ENCODE peak calls at places on chromosomes 7 and 10, in five cellular contexts. One of them, this sample, is unnamed.
A peak's percentile ranks its signal among the peaks of the same experiment; 100 is the strongest.

GRCh38 chr7:136654406-136654805 is 214.0 kb upstream of the CHRM2 start:
- DNase-seq in fibroblast of mammary gland: no peak
- DNase-seq in AG04449: no peak
- DNase-seq in psoas muscle: no peak
- DNase-seq in A549: no peak
- DNase-seq in this sample: no peak

GRCh38 chr10:14397069-14397468 is 66.3 kb upstream of the FRMD4A start:
- DNase-seq in fibroblast of mammary gland: peak; percentile 93
- DNase-seq in AG04449: peak; percentile 95
- DNase-seq in psoas muscle: peak; percentile 75
- DNase-seq in A549: no peak
- DNase-seq in this sample: peak; percentile 99

GRCh38 chr7:121328508-121329459 is at the start of gene WNT16:
- DNase-seq in fibroblast of mammary gland: no peak
- DNase-seq in AG04449: no peak
- DNase-seq in psoas muscle: no peak
- DNase-seq in A549: no peak
- DNase-seq in this sample: no peak

GRCh38 chr10:4434536-4435071 is 391.4 kb upstream of the AKR1E2 start:
- DNase-seq in fibroblast of mammary gland: no peak
- DNase-seq in AG04449: no peak
- DNase-seq in psoas muscle: no peak
- DNase-seq in A549: no peak
- DNase-seq in this sample: no peak

GRCh38 chr7:69342154-69342884 is 256.0 kb upstream of the AUTS2 start:
- DNase-seq in fibroblast of mammary gland: peak; percentile 28
- DNase-seq in AG04449: peak; percentile 55
- DNase-seq in psoas muscle: no peak
- DNase-seq in A549: peak; percentile 27
- DNase-seq in this sample: no peak

GRCh38 chr10:119679480-119679829 is 28.3 kb downstream of the BAG3 start:
- DNase-seq in fibroblast of mammary gland: no peak
- DNase-seq in AG04449: no peak
- DNase-seq in psoas muscle: no peak
- DNase-seq in A549: no peak
- DNase-seq in this sample: no peak

GRCh38 chr7:150986099-150986512 is 4.7 kb upstream of the NOS3 start:
- DNase-seq in fibroblast of mammary gland: peak; percentile 45
- DNase-seq in AG04449: no peak
- DNase-seq in psoas muscle: peak; percentile 57
- DNase-seq in A549: peak; percentile 64
- DNase-seq in this sample: no peak

GRCh38 chr7:43169076-43169475 is 56.6 kb downstream of the HECW1 start:
- DNase-seq in fibroblast of mammary gland: no peak
- DNase-seq in AG04449: no peak
- DNase-seq in psoas muscle: no peak
- DNase-seq in A549: no peak
- DNase-seq in this sample: no peak

GRCh38 chr10:29141761-29142160 is 147.1 kb upstream of the LYZL1 start:
- DNase-seq in fibroblast of mammary gland: no peak
- DNase-seq in AG04449: no peak
- DNase-seq in psoas muscle: no peak
- DNase-seq in A549: peak; percentile 64
- DNase-seq in this sample: no peak

GRCh38 chr10:30527623-30528426 is 93.8 kb downstream of the MAP3K8 start:
- DNase-seq in fibroblast of mammary gland: no peak
- DNase-seq in AG04449: no peak
- DNase-seq in psoas muscle: no peak
- DNase-seq in A549: no peak
- DNase-seq in this sample: no peak

DNA sequence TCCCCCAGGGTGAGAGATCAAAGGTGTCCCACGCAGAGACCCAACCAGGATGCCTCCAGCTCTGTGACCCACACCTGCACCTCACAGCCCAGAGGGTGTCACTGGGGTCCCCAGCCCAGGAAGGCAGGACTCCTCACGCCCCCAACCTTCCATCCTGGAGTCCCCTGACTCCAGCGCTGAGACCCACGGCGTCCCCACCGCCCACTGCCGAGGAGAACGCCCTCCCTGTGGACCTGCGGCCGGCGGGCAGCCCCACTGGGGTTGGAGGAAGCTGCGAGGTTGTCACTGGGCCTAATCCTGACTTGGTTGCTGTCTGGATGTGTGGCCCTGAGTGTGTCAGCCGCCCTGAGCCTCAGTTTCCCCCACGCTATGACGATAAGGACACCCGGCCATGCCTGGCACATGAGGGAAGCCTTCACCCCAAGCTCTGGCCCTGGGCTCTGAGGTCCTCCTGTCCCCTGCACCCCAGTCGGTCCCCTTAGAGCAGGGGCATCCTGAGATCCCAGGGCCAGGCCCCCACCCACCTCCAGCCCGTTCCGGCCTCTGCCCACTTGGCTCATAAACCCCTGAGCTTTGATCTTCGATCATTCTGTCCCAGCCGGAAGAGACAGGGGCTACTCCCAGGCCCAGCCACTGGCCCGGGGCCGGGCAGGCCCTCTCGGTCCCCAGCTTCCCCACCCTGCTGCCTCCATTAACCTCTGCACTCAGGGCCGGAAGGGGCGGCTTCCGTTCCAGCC is 113.3 kb downstream of the UNCX start:
- DNase-seq in fibroblast of mammary gland: no peak
- DNase-seq in AG04449: no peak
- DNase-seq in psoas muscle: no peak
- DNase-seq in A549: no peak
- DNase-seq in this sample: no peak
- H3K4me3 ChIP-seq in fibroblast of mammary gland: no peak overlapping the region
- H3K4me3 ChIP-seq in AG04449: no peak overlapping the region
- H3K4me3 ChIP-seq in psoas muscle: no peak overlapping the region
- H3K4me3 ChIP-seq in A549: no peak overlapping the region
- H3K4me3 ChIP-seq in this sample: no peak overlapping the region

DNA sequence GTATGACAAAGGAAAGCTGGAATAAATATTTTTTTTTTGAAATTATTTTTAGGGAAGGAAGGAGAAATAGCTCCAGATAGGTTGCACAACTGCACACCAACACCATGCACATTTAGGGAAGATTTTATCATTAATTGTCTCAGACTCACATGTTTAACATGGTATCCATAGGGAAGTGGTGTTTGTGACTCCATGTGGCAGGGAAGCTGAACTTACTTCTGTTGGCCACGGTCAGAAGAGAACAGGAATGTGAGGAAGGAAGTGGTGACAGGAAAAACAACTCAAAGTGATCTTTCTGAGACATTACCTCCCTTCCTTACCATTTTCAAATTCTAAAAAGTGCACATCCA is 78.6 kb upstream of the NRP1 start:
- DNase-seq in fibroblast of mammary gland: no peak
- DNase-seq in AG04449: no peak
- DNase-seq in psoas muscle: no peak
- DNase-seq in A549: no peak
- DNase-seq in this sample: no peak
- TF ChIP-seq CTCF in fibroblast of mammary gland: no peak
- TF ChIP-seq CTCF in AG04449: no peak
- TF ChIP-seq CTCF in psoas muscle: no peak
- TF ChIP-seq CTCF in A549: no peak
- TF ChIP-seq CTCF in this sample: no peak

DNA sequence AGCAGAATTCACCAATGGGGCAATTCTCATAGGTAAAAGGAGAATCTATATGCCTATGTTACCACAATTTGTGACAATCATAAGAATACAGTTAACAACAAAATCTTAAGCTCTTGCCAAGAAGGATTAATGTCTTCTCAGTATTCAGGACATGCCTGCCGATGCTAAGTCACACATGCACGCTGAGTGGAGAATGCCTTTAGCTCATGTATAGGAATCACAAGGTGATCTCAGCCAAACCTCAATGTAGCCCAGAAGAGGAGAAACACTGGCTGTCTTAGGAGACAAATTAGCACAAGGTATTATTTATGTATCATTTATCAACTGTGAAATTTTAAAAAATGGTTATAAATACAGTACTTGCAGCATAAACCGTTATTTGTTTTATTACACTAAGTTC is 2.7 kb downstream of the HTR7 start:
- DNase-seq in fibroblast of mammary gland: no peak
- DNase-seq in AG04449: no peak
- DNase-seq in psoas muscle: no peak
- DNase-seq in A549: no peak
- DNase-seq in this sample: no peak
- H3K4me3 ChIP-seq in fibroblast of mammary gland: peak overlapping the region; percentile 12
- H3K4me3 ChIP-seq in AG04449: no peak overlapping the region
- H3K4me3 ChIP-seq in psoas muscle: no peak overlapping the region
- H3K4me3 ChIP-seq in A549: no peak overlapping the region
- H3K4me3 ChIP-seq in this sample: no peak overlapping the region

DNA sequence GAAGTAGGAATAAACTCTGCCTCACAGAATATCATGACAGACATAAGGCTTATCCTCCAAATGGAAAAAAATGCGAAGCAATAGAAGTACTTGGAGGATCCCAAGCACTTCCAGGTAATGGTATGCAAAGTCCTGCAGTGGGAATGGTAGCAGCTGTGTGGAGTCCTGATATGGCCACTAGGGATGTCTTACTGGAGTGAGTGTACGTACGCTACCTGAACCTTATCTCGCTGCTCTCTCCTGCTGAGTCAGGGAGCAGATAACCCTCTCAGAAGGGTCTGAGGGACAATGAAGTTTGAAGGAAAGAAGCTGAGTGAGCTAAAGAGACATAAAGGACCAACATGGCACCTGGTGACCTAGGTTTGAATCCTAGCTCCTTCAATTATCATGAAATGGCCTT is 42.2 kb downstream of the CH25H start:
- DNase-seq in fibroblast of mammary gland: no peak
- DNase-seq in AG04449: no peak
- DNase-seq in psoas muscle: no peak
- DNase-seq in A549: no peak
- DNase-seq in this sample: no peak
- TF ChIP-seq CTCF in fibroblast of mammary gland: no peak
- TF ChIP-seq CTCF in AG04449: no peak
- TF ChIP-seq CTCF in psoas muscle: no peak
- TF ChIP-seq CTCF in A549: no peak
- TF ChIP-seq CTCF in this sample: no peak

DNA sequence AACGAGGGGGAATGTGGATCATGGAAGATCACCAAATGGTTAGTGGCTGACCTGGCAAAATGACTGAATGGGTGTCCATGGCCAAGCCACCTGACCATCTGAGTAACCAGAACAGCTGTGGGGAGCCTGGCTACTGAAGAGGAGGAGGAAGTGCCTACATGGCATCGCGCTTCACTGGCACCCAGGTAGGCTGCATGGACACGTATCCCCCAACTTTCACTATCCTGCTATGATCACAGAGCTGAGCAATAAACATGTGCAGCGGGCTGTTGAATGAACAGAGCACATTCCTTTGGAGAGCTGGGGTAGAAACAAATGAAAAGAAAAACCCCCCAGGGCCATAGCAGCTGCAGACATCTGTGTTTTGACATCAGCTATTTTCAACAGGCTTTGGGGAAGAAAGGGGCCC is 6.5 kb downstream of the AKR1B1 start:
- DNase-seq in fibroblast of mammary gland: no peak
- DNase-seq in AG04449: no peak
- DNase-seq in psoas muscle: no peak
- DNase-seq in A549: no peak
- DNase-seq in this sample: no peak
- H3K4me3 ChIP-seq in fibroblast of mammary gland: no peak overlapping the region
- H3K4me3 ChIP-seq in AG04449: no peak overlapping the region
- H3K4me3 ChIP-seq in psoas muscle: no peak overlapping the region
- H3K4me3 ChIP-seq in A549: no peak overlapping the region
- H3K4me3 ChIP-seq in this sample: no peak overlapping the region

DNA sequence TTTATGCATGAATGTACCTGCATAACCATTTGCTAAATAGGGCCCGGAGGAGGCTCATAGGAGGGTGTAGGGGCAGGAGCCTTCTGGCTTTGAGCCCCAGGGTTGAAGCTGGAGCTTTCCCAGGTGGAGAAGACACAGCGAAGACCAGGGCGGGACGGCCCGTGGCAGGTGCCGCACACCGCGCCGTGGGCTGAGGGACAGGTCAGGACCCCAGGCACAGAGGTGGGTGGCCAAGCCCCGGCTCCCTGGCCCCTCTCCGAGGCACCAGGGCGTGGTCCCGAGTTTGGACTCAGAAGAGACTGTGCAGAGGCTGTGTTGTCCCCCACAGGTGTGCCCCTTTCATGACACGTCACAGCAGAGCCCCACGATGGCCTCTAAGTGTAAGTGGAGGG is 56.5 kb downstream of the PWWP2B start:
- DNase-seq in fibroblast of mammary gland: no peak
- DNase-seq in AG04449: no peak
- DNase-seq in psoas muscle: no peak
- DNase-seq in A549: no peak
- DNase-seq in this sample: no peak
- TF ChIP-seq CTCF in fibroblast of mammary gland: no peak
- TF ChIP-seq CTCF in AG04449: no peak
- TF ChIP-seq CTCF in psoas muscle: no peak
- TF ChIP-seq CTCF in A549: no peak
- TF ChIP-seq CTCF in this sample: no peak

GRCh38 chr7:16755397-16755796 is 1.8 kb downstream of the TSPAN13 start:
- DNase-seq in fibroblast of mammary gland: no peak
- DNase-seq in AG04449: no peak
- DNase-seq in psoas muscle: no peak
- DNase-seq in A549: no peak
- DNase-seq in this sample: no peak
- H3K4me3 ChIP-seq in fibroblast of mammary gland: no peak overlapping the region
- H3K4me3 ChIP-seq in AG04449: no peak overlapping the region
- H3K4me3 ChIP-seq in psoas muscle: peak overlapping the region; percentile 68
- H3K4me3 ChIP-seq in A549: no peak overlapping the region
- H3K4me3 ChIP-seq in this sample: no peak overlapping the region

GRCh38 chr7:52502281-52502680 is 533.2 kb upstream of the POM121L12 start:
- DNase-seq in fibroblast of mammary gland: no peak
- DNase-seq in AG04449: no peak
- DNase-seq in psoas muscle: no peak
- DNase-seq in A549: no peak
- DNase-seq in this sample: no peak

GRCh38 chr7:52501696-52502095 is 533.7 kb upstream of the POM121L12 start:
- DNase-seq in fibroblast of mammary gland: no peak
- DNase-seq in AG04449: no peak
- DNase-seq in psoas muscle: no peak
- DNase-seq in A549: no peak
- DNase-seq in this sample: no peak

GRCh38 chr7:52500796-52501195 is 534.6 kb upstream of the POM121L12 start:
- DNase-seq in fibroblast of mammary gland: peak; percentile 6
- DNase-seq in AG04449: no peak
- DNase-seq in psoas muscle: no peak
- DNase-seq in A549: no peak
- DNase-seq in this sample: no peak

DNA sequence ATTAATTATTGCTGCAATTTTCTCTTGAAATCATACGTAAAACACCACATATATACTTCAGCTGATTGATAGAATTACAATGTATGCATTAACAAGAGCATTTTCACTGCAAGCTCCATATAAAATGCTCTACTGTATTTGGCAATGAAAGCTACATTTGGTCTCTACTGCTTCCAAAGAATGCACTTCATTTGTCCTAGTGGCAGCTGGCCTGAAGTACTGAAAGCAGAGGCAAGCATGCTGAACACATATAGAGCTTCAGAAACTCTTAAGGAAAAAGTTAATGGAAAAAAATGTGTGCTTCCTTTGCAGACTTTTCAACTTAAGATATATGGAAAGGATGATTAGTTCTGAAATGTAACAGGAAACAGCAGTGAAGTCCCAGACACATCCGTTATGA is 537.1 kb upstream of the POM121L12 start:
- DNase-seq in fibroblast of mammary gland: no peak
- DNase-seq in AG04449: no peak
- DNase-seq in psoas muscle: no peak
- DNase-seq in A549: no peak
- DNase-seq in this sample: no peak
- TF ChIP-seq CTCF in fibroblast of mammary gland: no peak
- TF ChIP-seq CTCF in AG04449: no peak
- TF ChIP-seq CTCF in psoas muscle: no peak
- TF ChIP-seq CTCF in A549: no peak
- TF ChIP-seq CTCF in this sample: no peak

This sample was measured in AG09309.